ENCODE peak calls at places on chromosomes 2 and 18, in eight cellular contexts. One of them, this sample, is unnamed.
A peak's percentile ranks its signal among the peaks of the same experiment; 100 is the strongest.

GRCh38 chr2:121059651-121060649 is 225.1 kb downstream of the TFCP2L1 start:
- DNase-seq in Daoy: no peak
- DNase-seq in aorta: no peak
- DNase-seq in stimulated activated CD8-positive, alpha-beta memory T cell treated with anti-CD3 and anti-CD28 coated beads, Interleukin-7, amount 100 ng/mL, for 1 hour: no peak
- DNase-seq in fibroblast of the aortic adventitia: no peak
- DNase-seq in right lobe of liver: no peak
- DNase-seq in Panc1: no peak
- DNase-seq in substantia nigra: no peak
- DNase-seq in this sample: no peak

GRCh38 chr2:55707751-55708150 is 14.1 kb upstream of the PNPT1 start:
- DNase-seq in aorta: no peak
- DNase-seq in Panc1: no peak
- DNase-seq in fibroblast of the aortic adventitia: no peak
- DNase-seq in stimulated activated CD8-positive, alpha-beta memory T cell treated with anti-CD3 and anti-CD28 coated beads, Interleukin-7, amount 100 ng/mL, for 1 hour: no peak
- DNase-seq in right lobe of liver: no peak
- DNase-seq in Daoy: no peak
- DNase-seq in substantia nigra: peak; percentile 29
- DNase-seq in this sample: no peak

GRCh38 chr2:118274841-118275510 is 186.7 kb downstream of the INSIG2 start:
- DNase-seq in aorta: no peak
- DNase-seq in fibroblast of the aortic adventitia: no peak
- DNase-seq in right lobe of liver: no peak
- DNase-seq in Panc1: no peak
- DNase-seq in substantia nigra: no peak
- DNase-seq in Daoy: no peak
- DNase-seq in stimulated activated CD8-positive, alpha-beta memory T cell treated with anti-CD3 and anti-CD28 coated beads, Interleukin-7, amount 100 ng/mL, for 1 hour: no peak
- DNase-seq in this sample: no peak

GRCh38 chr18:47756364-47757016 is 174.0 kb downstream of the SMAD2 start:
- DNase-seq in stimulated activated CD8-positive, alpha-beta memory T cell treated with anti-CD3 and anti-CD28 coated beads, Interleukin-7, amount 100 ng/mL, for 1 hour: peak; percentile 22
- DNase-seq in Panc1: no peak
- DNase-seq in substantia nigra: peak; percentile 40
- DNase-seq in aorta: no peak
- DNase-seq in right lobe of liver: peak; percentile 67
- DNase-seq in Daoy: peak; percentile 60
- DNase-seq in fibroblast of the aortic adventitia: peak; percentile 44
- DNase-seq in this sample: peak; percentile 69

GRCh38 chr18:59011786-59012185 is 127.9 kb upstream of the SEC11C start:
- DNase-seq in aorta: no peak
- DNase-seq in substantia nigra: no peak
- DNase-seq in Daoy: no peak
- DNase-seq in right lobe of liver: no peak
- DNase-seq in Panc1: no peak
- DNase-seq in fibroblast of the aortic adventitia: no peak
- DNase-seq in stimulated activated CD8-positive, alpha-beta memory T cell treated with anti-CD3 and anti-CD28 coated beads, Interleukin-7, amount 100 ng/mL, for 1 hour: no peak
- DNase-seq in this sample: no peak

GRCh38 chr2:165795011-165795410 is 964 bp upstream of the GALNT3 start:
- DNase-seq in Panc1: no peak
- DNase-seq in Daoy: no peak
- DNase-seq in stimulated activated CD8-positive, alpha-beta memory T cell treated with anti-CD3 and anti-CD28 coated beads, Interleukin-7, amount 100 ng/mL, for 1 hour: no peak
- DNase-seq in right lobe of liver: no peak
- DNase-seq in substantia nigra: no peak
- DNase-seq in fibroblast of the aortic adventitia: peak; percentile 16
- DNase-seq in aorta: no peak
- DNase-seq in this sample: no peak

GRCh38 chr18:48036641-48037421 is 106.4 kb upstream of the SMAD2 start:
- DNase-seq in Daoy: peak; percentile 6
- DNase-seq in Panc1: no peak
- DNase-seq in fibroblast of the aortic adventitia: no peak
- DNase-seq in stimulated activated CD8-positive, alpha-beta memory T cell treated with anti-CD3 and anti-CD28 coated beads, Interleukin-7, amount 100 ng/mL, for 1 hour: no peak
- DNase-seq in substantia nigra: no peak
- DNase-seq in right lobe of liver: no peak
- DNase-seq in aorta: no peak
- DNase-seq in this sample: peak; percentile 18

GRCh38 chr2:10424051-10424450 is 24.1 kb downstream of the ODC1 start:
- DNase-seq in Daoy: peak; percentile 97
- DNase-seq in fibroblast of the aortic adventitia: no peak
- DNase-seq in Panc1: no peak
- DNase-seq in aorta: no peak
- DNase-seq in right lobe of liver: no peak
- DNase-seq in stimulated activated CD8-positive, alpha-beta memory T cell treated with anti-CD3 and anti-CD28 coated beads, Interleukin-7, amount 100 ng/mL, for 1 hour: no peak
- DNase-seq in substantia nigra: no peak
- DNase-seq in this sample: no peak

GRCh38 chr2:16314691-16315457 is 350.8 kb downstream of the CYRIA start:
- DNase-seq in Panc1: no peak
- DNase-seq in fibroblast of the aortic adventitia: no peak
- DNase-seq in Daoy: no peak
- DNase-seq in stimulated activated CD8-positive, alpha-beta memory T cell treated with anti-CD3 and anti-CD28 coated beads, Interleukin-7, amount 100 ng/mL, for 1 hour: no peak
- DNase-seq in right lobe of liver: no peak
- DNase-seq in aorta: no peak
- DNase-seq in substantia nigra: no peak
- DNase-seq in this sample: no peak

GRCh38 chr2:73920577-73921545 is 5.8 kb upstream of the DGUOK start:
- DNase-seq in Daoy: peak; percentile 43
- DNase-seq in fibroblast of the aortic adventitia: no peak
- DNase-seq in substantia nigra: no peak
- DNase-seq in Panc1: no peak
- DNase-seq in stimulated activated CD8-positive, alpha-beta memory T cell treated with anti-CD3 and anti-CD28 coated beads, Interleukin-7, amount 100 ng/mL, for 1 hour: no peak
- DNase-seq in right lobe of liver: no peak
- DNase-seq in aorta: peak; percentile 57
- DNase-seq in this sample: peak; percentile 68

GRCh38 chr2:43948370-43948769 is 47.4 kb downstream of the LRPPRC start:
- DNase-seq in Panc1: no peak
- DNase-seq in substantia nigra: no peak
- DNase-seq in right lobe of liver: no peak
- DNase-seq in stimulated activated CD8-positive, alpha-beta memory T cell treated with anti-CD3 and anti-CD28 coated beads, Interleukin-7, amount 100 ng/mL, for 1 hour: no peak
- DNase-seq in Daoy: no peak
- DNase-seq in aorta: no peak
- DNase-seq in fibroblast of the aortic adventitia: no peak
- DNase-seq in this sample: no peak

GRCh38 chr18:44198296-44199284 is 482.1 kb upstream of the SETBP1 start:
- DNase-seq in Panc1: no peak
- DNase-seq in substantia nigra: no peak
- DNase-seq in right lobe of liver: no peak
- DNase-seq in stimulated activated CD8-positive, alpha-beta memory T cell treated with anti-CD3 and anti-CD28 coated beads, Interleukin-7, amount 100 ng/mL, for 1 hour: no peak
- DNase-seq in aorta: no peak
- DNase-seq in fibroblast of the aortic adventitia: no peak
- DNase-seq in Daoy: no peak
- DNase-seq in this sample: peak; percentile 7

GRCh38 chr2:85924522-85924921 is 35.7 kb upstream of the ST3GAL5 start:
- DNase-seq in right lobe of liver: peak; percentile 61
- DNase-seq in stimulated activated CD8-positive, alpha-beta memory T cell treated with anti-CD3 and anti-CD28 coated beads, Interleukin-7, amount 100 ng/mL, for 1 hour: no peak
- DNase-seq in Daoy: peak; percentile 32
- DNase-seq in fibroblast of the aortic adventitia: peak; percentile 86
- DNase-seq in aorta: no peak
- DNase-seq in substantia nigra: peak; percentile 44
- DNase-seq in Panc1: no peak
- DNase-seq in this sample: no peak

GRCh38 chr2:224966663-224967062 is 75.6 kb downstream of the DOCK10 start:
- DNase-seq in Daoy: no peak
- DNase-seq in Panc1: no peak
- DNase-seq in fibroblast of the aortic adventitia: no peak
- DNase-seq in stimulated activated CD8-positive, alpha-beta memory T cell treated with anti-CD3 and anti-CD28 coated beads, Interleukin-7, amount 100 ng/mL, for 1 hour: no peak
- DNase-seq in right lobe of liver: no peak
- DNase-seq in substantia nigra: no peak
- DNase-seq in aorta: no peak
- DNase-seq in this sample: no peak

GRCh38 chr2:20635698-20636584 is 15.0 kb downstream of the HS1BP3 start:
- DNase-seq in substantia nigra: peak; percentile 87
- DNase-seq in Panc1: no peak
- DNase-seq in right lobe of liver: peak; percentile 86
- DNase-seq in stimulated activated CD8-positive, alpha-beta memory T cell treated with anti-CD3 and anti-CD28 coated beads, Interleukin-7, amount 100 ng/mL, for 1 hour: no peak
- DNase-seq in fibroblast of the aortic adventitia: peak; percentile 80
- DNase-seq in aorta: peak; percentile 89
- DNase-seq in Daoy: peak; percentile 90
- DNase-seq in this sample: peak; percentile 87

GRCh38 chr18:2083691-2084090 is 487.6 kb downstream of the METTL4 start:
- DNase-seq in aorta: no peak
- DNase-seq in fibroblast of the aortic adventitia: no peak
- DNase-seq in Panc1: no peak
- DNase-seq in Daoy: peak; percentile 11
- DNase-seq in stimulated activated CD8-positive, alpha-beta memory T cell treated with anti-CD3 and anti-CD28 coated beads, Interleukin-7, amount 100 ng/mL, for 1 hour: no peak
- DNase-seq in substantia nigra: no peak
- DNase-seq in right lobe of liver: no peak
- DNase-seq in this sample: no peak

GRCh38 chr2:26597197-26597596 is 44.0 kb downstream of the CIB4 start:
- DNase-seq in right lobe of liver: no peak
- DNase-seq in stimulated activated CD8-positive, alpha-beta memory T cell treated with anti-CD3 and anti-CD28 coated beads, Interleukin-7, amount 100 ng/mL, for 1 hour: no peak
- DNase-seq in Daoy: no peak
- DNase-seq in aorta: no peak
- DNase-seq in substantia nigra: no peak
- DNase-seq in Panc1: no peak
- DNase-seq in fibroblast of the aortic adventitia: no peak
- DNase-seq in this sample: no peak

GRCh38 chr2:239467956-239468490 is 67.2 kb upstream of the HDAC4 start:
- DNase-seq in Daoy: no peak
- DNase-seq in Panc1: no peak
- DNase-seq in aorta: peak; percentile 24
- DNase-seq in fibroblast of the aortic adventitia: no peak
- DNase-seq in right lobe of liver: no peak
- DNase-seq in stimulated activated CD8-positive, alpha-beta memory T cell treated with anti-CD3 and anti-CD28 coated beads, Interleukin-7, amount 100 ng/mL, for 1 hour: no peak
- DNase-seq in substantia nigra: no peak
- DNase-seq in this sample: no peak

GRCh38 chr18:35143615-35144596 is 96.9 kb upstream of the ZNF397 start:
- DNase-seq in aorta: peak; percentile 62
- DNase-seq in Panc1: peak; percentile 30
- DNase-seq in stimulated activated CD8-positive, alpha-beta memory T cell treated with anti-CD3 and anti-CD28 coated beads, Interleukin-7, amount 100 ng/mL, for 1 hour: no peak
- DNase-seq in fibroblast of the aortic adventitia: peak; percentile 74
- DNase-seq in right lobe of liver: no peak
- DNase-seq in Daoy: peak; percentile 42
- DNase-seq in substantia nigra: peak; percentile 57
- DNase-seq in this sample: peak; percentile 50

GRCh38 chr2:168699834-168700417 is 102.5 kb upstream of the NOSTRIN start:
- DNase-seq in right lobe of liver: peak; percentile 94
- DNase-seq in aorta: peak; percentile 63
- DNase-seq in Daoy: no peak
- DNase-seq in Panc1: no peak
- DNase-seq in substantia nigra: peak; percentile 38
- DNase-seq in fibroblast of the aortic adventitia: peak; percentile 74
- DNase-seq in stimulated activated CD8-positive, alpha-beta memory T cell treated with anti-CD3 and anti-CD28 coated beads, Interleukin-7, amount 100 ng/mL, for 1 hour: no peak
- DNase-seq in this sample: peak; percentile 93

GRCh38 chr2:9543557-9543956 is 12.1 kb downstream of the ADAM17 start:
- DNase-seq in Daoy: no peak
- DNase-seq in aorta: no peak
- DNase-seq in right lobe of liver: no peak
- DNase-seq in Panc1: no peak
- DNase-seq in fibroblast of the aortic adventitia: no peak
- DNase-seq in stimulated activated CD8-positive, alpha-beta memory T cell treated with anti-CD3 and anti-CD28 coated beads, Interleukin-7, amount 100 ng/mL, for 1 hour: no peak
- DNase-seq in substantia nigra: no peak
- DNase-seq in this sample: no peak

GRCh38 chr2:181474227-181474626 is 17.0 kb downstream of the ITGA4 start:
- DNase-seq in Panc1: no peak
- DNase-seq in Daoy: no peak
- DNase-seq in fibroblast of the aortic adventitia: no peak
- DNase-seq in right lobe of liver: no peak
- DNase-seq in stimulated activated CD8-positive, alpha-beta memory T cell treated with anti-CD3 and anti-CD28 coated beads, Interleukin-7, amount 100 ng/mL, for 1 hour: no peak
- DNase-seq in substantia nigra: no peak
- DNase-seq in aorta: no peak
- DNase-seq in this sample: no peak

GRCh38 chr2:215188078-215188477 is 49.7 kb upstream of the ABCA12 start:
- DNase-seq in right lobe of liver: no peak
- DNase-seq in Daoy: peak; percentile 27
- DNase-seq in stimulated activated CD8-positive, alpha-beta memory T cell treated with anti-CD3 and anti-CD28 coated beads, Interleukin-7, amount 100 ng/mL, for 1 hour: no peak
- DNase-seq in aorta: no peak
- DNase-seq in Panc1: no peak
- DNase-seq in fibroblast of the aortic adventitia: peak; percentile 21
- DNase-seq in substantia nigra: no peak
- DNase-seq in this sample: no peak

GRCh38 chr2:128456281-128456680 is 137.6 kb upstream of the HS6ST1 start:
- DNase-seq in substantia nigra: no peak
- DNase-seq in stimulated activated CD8-positive, alpha-beta memory T cell treated with anti-CD3 and anti-CD28 coated beads, Interleukin-7, amount 100 ng/mL, for 1 hour: no peak
- DNase-seq in right lobe of liver: no peak
- DNase-seq in Daoy: no peak
- DNase-seq in aorta: no peak
- DNase-seq in fibroblast of the aortic adventitia: no peak
- DNase-seq in Panc1: no peak
- DNase-seq in this sample: no peak

GRCh38 chr2:20619624-20620024 is 31.3 kb downstream of the HS1BP3 start:
- DNase-seq in stimulated activated CD8-positive, alpha-beta memory T cell treated with anti-CD3 and anti-CD28 coated beads, Interleukin-7, amount 100 ng/mL, for 1 hour: no peak
- DNase-seq in substantia nigra: no peak
- DNase-seq in right lobe of liver: no peak
- DNase-seq in fibroblast of the aortic adventitia: no peak
- DNase-seq in aorta: peak; percentile 50
- DNase-seq in Daoy: no peak
- DNase-seq in Panc1: no peak
- DNase-seq in this sample: no peak

GRCh38 chr2:159051656-159052055 is 83.2 kb downstream of the TANC1 start:
- DNase-seq in Daoy: no peak
- DNase-seq in substantia nigra: no peak
- DNase-seq in aorta: peak; percentile 55
- DNase-seq in fibroblast of the aortic adventitia: peak; percentile 38
- DNase-seq in stimulated activated CD8-positive, alpha-beta memory T cell treated with anti-CD3 and anti-CD28 coated beads, Interleukin-7, amount 100 ng/mL, for 1 hour: no peak
- DNase-seq in right lobe of liver: no peak
- DNase-seq in Panc1: no peak
- DNase-seq in this sample: no peak

GRCh38 chr18:50372743-50373142 is 2.1 kb upstream of the SKA1 start:
- DNase-seq in right lobe of liver: no peak
- DNase-seq in aorta: no peak
- DNase-seq in stimulated activated CD8-positive, alpha-beta memory T cell treated with anti-CD3 and anti-CD28 coated beads, Interleukin-7, amount 100 ng/mL, for 1 hour: no peak
- DNase-seq in Daoy: no peak
- DNase-seq in substantia nigra: no peak
- DNase-seq in Panc1: no peak
- DNase-seq in fibroblast of the aortic adventitia: no peak
- DNase-seq in this sample: no peak

GRCh38 chr18:55439036-55439435 is 149.0 kb downstream of the TCF4 start:
- DNase-seq in Daoy: no peak
- DNase-seq in Panc1: no peak
- DNase-seq in stimulated activated CD8-positive, alpha-beta memory T cell treated with anti-CD3 and anti-CD28 coated beads, Interleukin-7, amount 100 ng/mL, for 1 hour: no peak
- DNase-seq in aorta: no peak
- DNase-seq in fibroblast of the aortic adventitia: no peak
- DNase-seq in substantia nigra: no peak
- DNase-seq in right lobe of liver: no peak
- DNase-seq in this sample: no peak

GRCh38 chr2:222413295-222413911 is 10.9 kb upstream of the SGPP2 start:
- DNase-seq in substantia nigra: no peak
- DNase-seq in right lobe of liver: no peak
- DNase-seq in Daoy: no peak
- DNase-seq in fibroblast of the aortic adventitia: no peak
- DNase-seq in Panc1: no peak
- DNase-seq in aorta: no peak
- DNase-seq in stimulated activated CD8-positive, alpha-beta memory T cell treated with anti-CD3 and anti-CD28 coated beads, Interleukin-7, amount 100 ng/mL, for 1 hour: no peak
- DNase-seq in this sample: no peak

GRCh38 chr2:240391111-240392051 is 44.1 kb upstream of the GPC1 start:
- DNase-seq in stimulated activated CD8-positive, alpha-beta memory T cell treated with anti-CD3 and anti-CD28 coated beads, Interleukin-7, amount 100 ng/mL, for 1 hour: no peak
- DNase-seq in Daoy: no peak
- DNase-seq in aorta: peak; percentile 36
- DNase-seq in right lobe of liver: peak; percentile 30
- DNase-seq in Panc1: no peak
- DNase-seq in substantia nigra: no peak
- DNase-seq in fibroblast of the aortic adventitia: no peak
- DNase-seq in this sample: peak; percentile 4

This sample was measured in left colon.